ENCODE peak calls at places on chromosomes 4 and X, in six cellular contexts. One of them, this sample, is unnamed.

GRCh38 chrX:57565198-57565597 is 26.6 kb upstream of the ZXDB start:
- DNase-seq in tibial artery: no peak
- DNase-seq in heart right ventricle: no peak
- DNase-seq in fibroblast of lung: no peak
- DNase-seq in endothelial cell of umbilical vein: no peak
- DNase-seq in hepatocyte: no peak
- DNase-seq in this sample: no peak

GRCh38 chr4:10107111-10108091 is 9.2 kb downstream of the WDR1 start:
- DNase-seq in fibroblast of lung: no peak
- DNase-seq in heart right ventricle: no peak
- DNase-seq in hepatocyte: no peak
- DNase-seq in tibial artery: no peak
- DNase-seq in endothelial cell of umbilical vein: no peak
- DNase-seq in this sample: peak; percentile 17

GRCh38 chr4:71392109-71392508 is 53.3 kb downstream of the SLC4A4 start:
- DNase-seq in hepatocyte: no peak
- DNase-seq in tibial artery: no peak
- DNase-seq in heart right ventricle: no peak
- DNase-seq in fibroblast of lung: no peak
- DNase-seq in endothelial cell of umbilical vein: no peak
- DNase-seq in this sample: no peak

GRCh38 chrX:21373637-21374162 is 518 bp upstream of the CNKSR2 start:
- DNase-seq in hepatocyte: no peak
- DNase-seq in heart right ventricle: peak; percentile 37
- DNase-seq in endothelial cell of umbilical vein: no peak
- DNase-seq in tibial artery: no peak
- DNase-seq in fibroblast of lung: no peak
- DNase-seq in this sample: no peak

GRCh38 chr4:85815796-85816459 is 341.0 kb downstream of the ARHGAP24 start:
- DNase-seq in heart right ventricle: no peak
- DNase-seq in tibial artery: no peak
- DNase-seq in hepatocyte: no peak
- DNase-seq in fibroblast of lung: no peak
- DNase-seq in endothelial cell of umbilical vein: no peak
- DNase-seq in this sample: no peak

GRCh38 chr4:187602339-187603092 is 393.1 kb upstream of the ZFP42 start:
- DNase-seq in endothelial cell of umbilical vein: peak; percentile 77
- DNase-seq in hepatocyte: no peak
- DNase-seq in fibroblast of lung: peak; percentile 21
- DNase-seq in heart right ventricle: no peak
- DNase-seq in tibial artery: no peak
- DNase-seq in this sample: peak; percentile 20

GRCh38 chrX:46251755-46252154 is 293.5 kb downstream of the ZNF674 start:
- DNase-seq in tibial artery: no peak
- DNase-seq in hepatocyte: peak; percentile 13
- DNase-seq in heart right ventricle: no peak
- DNase-seq in fibroblast of lung: peak; percentile 64
- DNase-seq in endothelial cell of umbilical vein: no peak
- DNase-seq in this sample: peak; percentile 68

GRCh38 chrX:129686422-129686948 is 31.7 kb upstream of the APLN start:
- DNase-seq in hepatocyte: no peak
- DNase-seq in endothelial cell of umbilical vein: no peak
- DNase-seq in heart right ventricle: peak; percentile 25
- DNase-seq in tibial artery: no peak
- DNase-seq in fibroblast of lung: peak; percentile 68
- DNase-seq in this sample: no peak

GRCh38 chr4:107718351-107718965 is 1.6 kb downstream of the PAPSS1 start:
- DNase-seq in hepatocyte: no peak
- DNase-seq in tibial artery: no peak
- DNase-seq in heart right ventricle: no peak
- DNase-seq in fibroblast of lung: no peak
- DNase-seq in endothelial cell of umbilical vein: no peak
- DNase-seq in this sample: no peak

GRCh38 chr4:121873604-121874003 is 3.3 kb upstream of the BBS7 start:
- DNase-seq in hepatocyte: no peak
- DNase-seq in endothelial cell of umbilical vein: no peak
- DNase-seq in heart right ventricle: no peak
- DNase-seq in tibial artery: no peak
- DNase-seq in fibroblast of lung: no peak
- DNase-seq in this sample: no peak

GRCh38 chr4:24091632-24092240 is 201.9 kb upstream of the PPARGC1A start:
- DNase-seq in hepatocyte: no peak
- DNase-seq in endothelial cell of umbilical vein: no peak
- DNase-seq in fibroblast of lung: peak; percentile 65
- DNase-seq in tibial artery: no peak
- DNase-seq in heart right ventricle: no peak
- DNase-seq in this sample: no peak

GRCh38 chrX:21408776-21409175 is 34.6 kb downstream of the CNKSR2 start:
- DNase-seq in heart right ventricle: no peak
- DNase-seq in hepatocyte: no peak
- DNase-seq in endothelial cell of umbilical vein: no peak
- DNase-seq in tibial artery: no peak
- DNase-seq in fibroblast of lung: no peak
- DNase-seq in this sample: no peak

GRCh38 chr4:128163177-128164117 is 102.3 kb downstream of the LARP1B start:
- DNase-seq in hepatocyte: peak; percentile 8
- DNase-seq in fibroblast of lung: peak; percentile 73
- DNase-seq in tibial artery: no peak
- DNase-seq in heart right ventricle: no peak
- DNase-seq in endothelial cell of umbilical vein: peak; percentile 87
- DNase-seq in this sample: peak; percentile 57

GRCh38 chr4:152348670-152349069 is 187.2 kb downstream of the FBXW7 start:
- DNase-seq in endothelial cell of umbilical vein: peak; percentile 31
- DNase-seq in heart right ventricle: no peak
- DNase-seq in tibial artery: no peak
- DNase-seq in hepatocyte: no peak
- DNase-seq in fibroblast of lung: no peak
- DNase-seq in this sample: no peak

GRCh38 chrX:72280210-72280882 is 3.3 kb upstream of the RPS4X start:
- DNase-seq in heart right ventricle: no peak
- DNase-seq in tibial artery: no peak
- DNase-seq in fibroblast of lung: no peak
- DNase-seq in endothelial cell of umbilical vein: no peak
- DNase-seq in hepatocyte: no peak
- DNase-seq in this sample: peak; percentile 32

GRCh38 chr4:21991050-21991449 is 42.5 kb upstream of the KCNIP4 start:
- DNase-seq in endothelial cell of umbilical vein: no peak
- DNase-seq in heart right ventricle: no peak
- DNase-seq in fibroblast of lung: peak; percentile 61
- DNase-seq in tibial artery: no peak
- DNase-seq in hepatocyte: peak; percentile 16
- DNase-seq in this sample: no peak

GRCh38 chrX:47200385-47201150 is 6.9 kb downstream of the UBA1 start:
- DNase-seq in tibial artery: peak; percentile 46
- DNase-seq in fibroblast of lung: peak; percentile 69
- DNase-seq in endothelial cell of umbilical vein: no peak
- DNase-seq in hepatocyte: peak; percentile 55
- DNase-seq in heart right ventricle: no peak
- DNase-seq in this sample: no peak

GRCh38 chr4:101527186-101527585 is 179.9 kb upstream of the PPP3CA start:
- DNase-seq in fibroblast of lung: no peak
- DNase-seq in endothelial cell of umbilical vein: no peak
- DNase-seq in tibial artery: no peak
- DNase-seq in heart right ventricle: no peak
- DNase-seq in hepatocyte: no peak
- DNase-seq in this sample: no peak

DNA sequence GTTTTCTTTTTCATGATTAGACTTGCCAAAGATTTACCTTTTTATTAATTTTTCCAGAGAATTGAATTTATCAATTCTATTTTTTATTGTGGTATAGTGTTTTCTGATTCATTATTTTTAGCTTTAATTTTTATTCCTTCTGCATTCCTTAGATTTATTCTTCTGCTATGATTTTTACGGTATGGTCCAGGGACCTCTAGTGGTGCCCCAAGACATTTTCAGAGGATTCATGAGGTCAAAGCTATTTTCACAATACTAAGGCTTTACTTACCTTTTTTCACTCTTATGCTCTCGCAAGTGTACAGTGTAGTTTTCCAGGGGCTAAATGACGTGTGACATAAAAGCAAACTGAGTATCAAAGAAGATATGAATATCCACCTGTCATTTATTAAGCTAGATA is 8.0 kb downstream of the RADX start:
- DNase-seq in fibroblast of lung: peak; percentile 29
- DNase-seq in hepatocyte: no peak
- DNase-seq in endothelial cell of umbilical vein: peak; percentile 1
- DNase-seq in tibial artery: no peak
- DNase-seq in heart right ventricle: no peak
- DNase-seq in this sample: no peak
- TF ChIP-seq CTCF in fibroblast of lung: peak; percentile 58
- TF ChIP-seq CTCF in hepatocyte: peak; percentile 38
- TF ChIP-seq CTCF in endothelial cell of umbilical vein: no peak
- TF ChIP-seq CTCF in tibial artery: no peak
- TF ChIP-seq CTCF in heart right ventricle: peak; percentile 28
- TF ChIP-seq CTCF in this sample: peak; percentile 22

GRCh38 chr4:78057135-78057599 is at the start of gene FRAS1:
- DNase-seq in hepatocyte: peak; percentile 79
- DNase-seq in heart right ventricle: peak; percentile 28
- DNase-seq in endothelial cell of umbilical vein: peak; percentile 36
- DNase-seq in tibial artery: no peak
- DNase-seq in fibroblast of lung: peak; percentile 30
- DNase-seq in this sample: peak; percentile 20
- H3K27ac ChIP-seq in hepatocyte: peak within 1 kb of the TSS; percentile 85
- H3K27ac ChIP-seq in heart right ventricle: peak within 1 kb of the TSS; percentile 63
- H3K27ac ChIP-seq in endothelial cell of umbilical vein: no peak within 1 kb of the TSS
- H3K27ac ChIP-seq in tibial artery: peak within 1 kb of the TSS; percentile 53
- H3K27ac ChIP-seq in fibroblast of lung: no peak within 1 kb of the TSS
- H3K27ac ChIP-seq in this sample: peak within 1 kb of the TSS; percentile 59

DNA sequence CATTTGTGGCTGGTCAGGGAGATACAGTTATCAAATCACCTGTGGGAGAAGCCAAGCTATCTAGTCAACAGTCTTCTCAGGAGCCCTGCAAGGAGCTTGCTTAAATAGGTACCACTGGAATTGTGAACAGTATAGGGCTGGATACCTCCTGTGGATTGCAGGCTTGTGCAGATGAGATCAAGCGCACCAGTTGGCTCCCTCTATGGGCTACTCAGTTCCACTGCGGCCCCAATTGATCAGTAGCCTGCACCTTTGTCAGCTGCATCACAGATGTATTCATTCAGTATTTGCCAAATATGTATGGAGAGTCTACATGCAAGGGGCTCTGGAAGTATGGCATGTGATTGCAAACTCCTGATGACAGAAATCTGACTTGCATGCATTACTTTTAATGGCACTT is 28.6 kb downstream of the TEX13A start:
- DNase-seq in endothelial cell of umbilical vein: peak; percentile 1
- DNase-seq in hepatocyte: peak; percentile 37
- DNase-seq in fibroblast of lung: no peak
- DNase-seq in tibial artery: no peak
- DNase-seq in heart right ventricle: no peak
- DNase-seq in this sample: no peak
- TF ChIP-seq CTCF in endothelial cell of umbilical vein: no peak
- TF ChIP-seq CTCF in hepatocyte: peak; percentile 42
- TF ChIP-seq CTCF in fibroblast of lung: peak; percentile 50
- TF ChIP-seq CTCF in tibial artery: no peak
- TF ChIP-seq CTCF in heart right ventricle: peak; percentile 43
- TF ChIP-seq CTCF in this sample: no peak

DNA sequence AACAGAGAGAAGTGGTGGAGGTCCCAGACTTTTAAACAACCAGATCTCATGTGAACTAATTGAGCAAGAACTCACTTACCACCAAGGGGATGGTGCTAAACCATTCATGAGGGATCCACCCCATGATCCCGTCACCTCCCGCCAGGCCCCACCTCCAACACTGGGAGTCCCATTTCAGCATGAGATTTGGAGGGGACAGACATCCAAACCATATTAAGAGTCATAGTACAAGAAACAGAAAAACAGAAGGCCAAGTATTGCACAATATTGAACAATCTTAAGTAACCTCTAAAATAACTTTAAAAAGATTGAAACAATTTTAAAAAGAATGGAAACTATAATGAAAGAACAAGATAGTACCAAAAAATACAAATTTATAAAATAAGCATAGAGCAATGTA is 110.0 kb downstream of the CBR4 start:
- DNase-seq in hepatocyte: no peak
- DNase-seq in heart right ventricle: peak; percentile 39
- DNase-seq in fibroblast of lung: peak; percentile 66
- DNase-seq in endothelial cell of umbilical vein: no peak
- DNase-seq in tibial artery: peak; percentile 84
- DNase-seq in this sample: no peak
- H3K27ac ChIP-seq in hepatocyte: no peak overlapping the region
- H3K27ac ChIP-seq in heart right ventricle: no peak overlapping the region
- H3K27ac ChIP-seq in fibroblast of lung: no peak overlapping the region
- H3K27ac ChIP-seq in endothelial cell of umbilical vein: no peak overlapping the region
- H3K27ac ChIP-seq in tibial artery: peak overlapping the region; percentile 55
- H3K27ac ChIP-seq in this sample: no peak overlapping the region

DNA sequence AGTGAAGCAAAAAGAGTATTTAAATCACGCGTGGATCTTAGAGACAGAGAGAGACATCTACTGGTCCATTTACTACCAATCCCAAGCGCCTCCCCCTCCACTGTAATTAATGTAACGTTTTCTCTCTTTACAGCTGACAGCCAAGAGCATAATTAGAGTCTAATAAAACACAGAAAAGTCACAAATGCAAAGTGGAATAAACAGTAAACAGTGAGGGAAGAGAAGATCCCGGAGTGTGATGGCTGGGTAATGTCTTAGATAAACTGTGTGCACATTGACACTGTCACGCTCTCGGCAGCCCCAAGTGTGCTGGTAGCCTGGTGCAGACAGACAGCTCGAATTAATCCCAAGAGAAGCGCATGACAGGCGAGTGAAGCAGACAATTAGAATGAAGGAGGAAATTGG is 100.3 kb downstream of the CXXC4 start:
- DNase-seq in heart right ventricle: peak; percentile 4
- DNase-seq in fibroblast of lung: no peak
- DNase-seq in hepatocyte: no peak
- DNase-seq in tibial artery: no peak
- DNase-seq in endothelial cell of umbilical vein: no peak
- DNase-seq in this sample: no peak
- TF ChIP-seq CTCF in heart right ventricle: no peak
- TF ChIP-seq CTCF in fibroblast of lung: no peak
- TF ChIP-seq CTCF in hepatocyte: no peak
- TF ChIP-seq CTCF in tibial artery: no peak
- TF ChIP-seq CTCF in endothelial cell of umbilical vein: no peak
- TF ChIP-seq CTCF in this sample: no peak

GRCh38 chr4:153655928-153656327 is 28.2 kb upstream of the TLR2 start:
- DNase-seq in tibial artery: peak; percentile 89
- DNase-seq in fibroblast of lung: no peak
- DNase-seq in hepatocyte: no peak
- DNase-seq in endothelial cell of umbilical vein: no peak
- DNase-seq in heart right ventricle: no peak
- DNase-seq in this sample: no peak

GRCh38 chr4:153651041-153651960 is 32.8 kb upstream of the TLR2 start:
- DNase-seq in heart right ventricle: peak; percentile 26
- DNase-seq in hepatocyte: no peak
- DNase-seq in fibroblast of lung: no peak
- DNase-seq in tibial artery: peak; percentile 72
- DNase-seq in endothelial cell of umbilical vein: no peak
- DNase-seq in this sample: no peak

GRCh38 chr4:153649572-153649991 is 34.5 kb upstream of the TLR2 start:
- DNase-seq in fibroblast of lung: peak; percentile 28
- DNase-seq in heart right ventricle: no peak
- DNase-seq in endothelial cell of umbilical vein: peak; percentile 21
- DNase-seq in hepatocyte: peak; percentile 38
- DNase-seq in tibial artery: no peak
- DNase-seq in this sample: no peak

GRCh38 chr4:153655004-153655541 is 29.0 kb upstream of the TLR2 start:
- DNase-seq in hepatocyte: no peak
- DNase-seq in heart right ventricle: no peak
- DNase-seq in endothelial cell of umbilical vein: no peak
- DNase-seq in fibroblast of lung: no peak
- DNase-seq in tibial artery: no peak
- DNase-seq in this sample: no peak

GRCh38 chr4:153651961-153652784 is 31.9 kb upstream of the TLR2 start:
- DNase-seq in heart right ventricle: no peak
- DNase-seq in fibroblast of lung: no peak
- DNase-seq in endothelial cell of umbilical vein: no peak
- DNase-seq in tibial artery: no peak
- DNase-seq in hepatocyte: no peak
- DNase-seq in this sample: peak; percentile 22
- H3K27ac ChIP-seq in heart right ventricle: peak overlapping the region; percentile 94
- H3K27ac ChIP-seq in fibroblast of lung: no peak overlapping the region
- H3K27ac ChIP-seq in endothelial cell of umbilical vein: no peak overlapping the region
- H3K27ac ChIP-seq in tibial artery: peak overlapping the region; percentile 30
- H3K27ac ChIP-seq in hepatocyte: no peak overlapping the region
- H3K27ac ChIP-seq in this sample: peak overlapping the region; percentile 19